ENCODE peak calls at places on chromosome 17, in nine cellular contexts. N is A549; P is lower lobe of right lung; K is adipocyte; Y is K562; O is RWPE2; R is CD8-positive, alpha-beta memory T cell; E is endodermal cell; F is heart left ventricle. S is an unnamed sample.

GRCh38 chr17:72763981-72764380 is 328.5 kb downstream of the SLC39A11 start:
- DNase-seq in Y (no peak), O (no peak), N (no peak), K (no peak), R (no peak), E (peak; percentile 88), F (no peak), P (no peak), S (no peak)

GRCh38 chr17:27457731-27458523 is 1.7 kb downstream of the KSR1 start:
- DNase-seq in K (peak; percentile 52), F (no peak), E (peak; percentile 86), N (no peak), R (no peak), P (no peak), Y (peak; percentile 35), O (no peak), S (no peak)

GRCh38 chr17:57599271-57600045 is 145.6 kb downstream of the CCDC182 start:
- DNase-seq in F (no peak), N (no peak), R (peak; percentile 38), Y (no peak), K (no peak), E (no peak), P (no peak), O (no peak), S (no peak)

GRCh38 chr17:76529643-76530488 is 7.6 kb downstream of the CYGB start:
- DNase-seq in F (peak; percentile 95), K (peak; percentile 65), R (no peak), O (no peak), N (no peak), Y (peak; percentile 89), E (peak; percentile 79), P (peak; percentile 83), S (peak; percentile 68)

GRCh38 chr17:31339906-31340661 is 18.7 kb upstream of the EVI2A start:
- DNase-seq in K (peak; percentile 70), N (no peak), F (no peak), Y (peak; percentile 85), E (no peak), O (no peak), P (no peak), R (no peak), S (no peak)

GRCh38 chr17:50149425-50150353 is 788 bp downstream of the PPP1R9B start:
- DNase-seq in P (peak; percentile 85), Y (peak; percentile 77), N (peak; percentile 76), O (peak; percentile 69), K (peak; percentile 72), R (peak; percentile 57), F (peak; percentile 64), E (peak; percentile 89), S (peak; percentile 61)

GRCh38 chr17:42241871-42242270 is 34.3 kb downstream of the STAT5B start:
- DNase-seq in K (no peak), F (no peak), O (no peak), P (no peak), N (no peak), E (no peak), R (no peak), Y (no peak), S (no peak)

GRCh38 chr17:51813784-51814174 is 344.7 kb downstream of the CA10 start:
- DNase-seq in Y (no peak), E (no peak), R (no peak), N (no peak), F (no peak), P (no peak), O (no peak), K (no peak), S (no peak)

GRCh38 chr17:78962345-78962983 is 17.3 kb downstream of the LGALS3BP start:
- DNase-seq in F (no peak), Y (no peak), E (no peak), O (no peak), P (no peak), N (peak; percentile 57), R (no peak), K (peak; percentile 12), S (no peak)

GRCh38 chr17:73954981-73955380 is 248.5 kb upstream of the RPL38 start:
- DNase-seq in N (no peak), E (peak; percentile 41), O (no peak), R (no peak), P (no peak), F (no peak), K (no peak), Y (no peak), S (no peak)

GRCh38 chr17:56178203-56178602 is 24.9 kb downstream of the ANKFN1 start:
- DNase-seq in F (no peak), P (no peak), E (no peak), O (no peak), N (no peak), R (no peak), K (no peak), Y (no peak), S (no peak)

GRCh38 chr17:652310-652709 is 62.3 kb downstream of the VPS53 start:
- DNase-seq in P (no peak), O (no peak), R (no peak), E (no peak), Y (no peak), N (no peak), K (no peak), F (peak; percentile 79), S (no peak)

GRCh38 chr17:64471440-64471839 is 22.5 kb downstream of the MILR1 start:
- DNase-seq in K (no peak), R (no peak), P (no peak), O (no peak), Y (no peak), F (no peak), N (no peak), E (peak; percentile 56), S (no peak)

DNA sequence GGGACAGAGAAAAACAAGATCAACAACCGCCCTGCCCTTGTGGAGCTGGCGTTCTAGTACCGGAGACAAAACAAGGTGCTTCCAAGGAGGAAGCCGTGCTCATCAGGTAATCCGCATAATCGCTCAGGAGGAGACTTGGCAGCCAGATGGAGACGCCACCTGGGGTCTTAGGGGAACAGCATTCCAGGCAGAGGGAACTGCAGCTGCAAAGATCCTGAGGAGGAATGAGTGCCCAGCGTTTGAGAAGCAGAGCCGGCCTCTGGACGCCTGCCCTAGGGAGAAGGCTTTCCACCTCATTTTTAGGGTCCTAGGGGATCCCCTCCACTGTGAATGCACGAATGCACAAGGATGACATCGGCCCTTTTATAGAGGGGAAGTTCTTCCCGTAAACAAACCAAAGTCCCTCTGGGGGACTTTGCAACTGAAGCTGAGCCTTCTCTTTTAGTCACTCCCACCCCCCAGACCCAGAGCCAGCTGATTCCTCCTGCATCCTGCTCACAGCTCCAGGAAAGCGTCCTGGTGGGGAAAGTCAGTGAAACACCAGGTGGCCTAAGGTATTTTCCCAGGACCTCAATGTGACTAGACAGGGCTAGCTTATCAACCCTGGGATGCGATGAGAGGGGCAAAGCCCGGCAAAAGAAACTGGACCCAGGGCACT is 13.2 kb upstream of the MPRIP start:
- DNase-seq in K (no peak), P (no peak), F (peak; percentile 6), E (peak; percentile 92), Y (no peak), O (no peak), R (no peak), N (peak; percentile 62), S (no peak)
- H3K4me1 ChIP-seq in K (peaks cover 20% of the 10 kb centered on the region), P (peaks cover 31% of the 10 kb centered on the region), F (peaks cover 15% of the 10 kb centered on the region), E (peaks cover 15% of the 10 kb centered on the region), Y (peaks cover 24% of the 10 kb centered on the region), O (peaks cover 37% of the 10 kb centered on the region), R (no peaks in the 10 kb centered on the region), N (peaks cover 90% of the 10 kb centered on the region), S (peaks cover 26% of the 10 kb centered on the region)

DNA sequence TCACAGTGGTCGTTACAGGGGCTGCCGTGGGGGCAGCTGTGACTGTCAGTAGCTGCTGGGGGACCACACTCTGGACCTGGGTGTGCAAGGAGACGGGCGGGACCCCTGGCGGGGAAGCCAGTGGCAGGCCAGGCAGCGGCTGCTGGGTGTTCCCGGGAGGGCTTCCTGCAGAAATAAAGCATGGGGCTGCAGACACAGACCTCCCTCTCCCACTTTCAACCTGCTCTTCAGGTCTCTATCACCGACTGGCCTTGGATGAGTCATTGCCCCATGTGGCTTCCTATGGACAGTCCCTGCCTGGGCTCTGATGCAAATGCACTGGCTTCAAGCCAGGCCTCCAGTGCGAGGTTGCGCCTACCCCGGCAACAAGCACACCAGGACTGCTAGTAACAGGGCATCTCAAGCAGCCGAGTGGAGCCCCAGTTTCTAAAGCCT is 17.2 kb downstream of the SREBF1 start:
- DNase-seq in P (peak; percentile 79), N (peak; percentile 89), R (no peak), E (peak; percentile 91), K (peak; percentile 55), Y (peak; percentile 88), F (peak; percentile 84), O (no peak), S (peak; percentile 85)
- H3K4me1 ChIP-seq in P (peaks cover 62% of the 10 kb centered on the region), N (peaks cover 89% of the 10 kb centered on the region), R (peaks cover 55% of the 10 kb centered on the region), E (peaks cover 16% of the 10 kb centered on the region), K (peaks cover 61% of the 10 kb centered on the region), Y (peaks cover 56% of the 10 kb centered on the region), F (peaks cover 32% of the 10 kb centered on the region), O (peaks cover 38% of the 10 kb centered on the region), S (peaks cover 33% of the 10 kb centered on the region)

DNA sequence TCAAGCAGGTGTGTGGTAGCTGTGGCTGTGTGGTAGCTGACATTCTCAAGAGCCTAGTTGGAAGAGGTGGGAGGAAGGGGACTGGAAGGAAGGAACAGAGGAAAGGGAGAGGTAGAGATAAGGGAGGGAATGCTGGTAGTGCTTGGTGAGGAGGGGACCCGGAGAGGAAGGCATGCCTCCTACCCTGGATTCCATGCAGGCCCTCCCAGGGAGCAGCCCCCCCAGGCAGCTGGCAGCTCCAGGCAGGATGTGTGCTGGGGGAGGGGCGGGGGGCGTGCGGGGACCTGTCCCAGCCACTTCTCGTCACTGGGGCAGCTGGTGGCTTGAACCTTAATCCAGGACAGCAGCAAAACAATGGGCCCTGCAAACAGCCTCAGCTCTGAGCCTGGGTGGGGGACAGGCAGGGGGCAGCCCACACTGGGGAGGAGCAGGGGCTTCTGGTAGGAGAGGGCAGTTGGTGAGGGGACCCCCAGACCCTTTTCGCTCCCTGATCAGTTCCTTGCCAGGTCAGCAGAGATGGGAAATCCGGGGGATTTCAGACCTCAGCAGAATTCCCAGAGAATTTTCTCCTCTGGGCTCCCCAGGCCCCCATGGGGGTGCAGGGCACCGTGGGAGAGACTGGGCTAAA is 27.1 kb downstream of the ARHGAP23 start:
- DNase-seq in F (no peak), E (peak; percentile 81), N (no peak), P (no peak), R (no peak), K (no peak), O (peak; percentile 49), Y (no peak), S (peak; percentile 58)
- H3K4me1 ChIP-seq in F (peaks cover 42% of the 10 kb centered on the region), E (peaks cover 39% of the 10 kb centered on the region), N (peaks cover 52% of the 10 kb centered on the region), P (peaks cover 46% of the 10 kb centered on the region), R (no peaks in the 10 kb centered on the region), K (peaks cover 17% of the 10 kb centered on the region), O (peaks cover 39% of the 10 kb centered on the region), Y (peaks cover 12% of the 10 kb centered on the region), S (peaks cover 15% of the 10 kb centered on the region)

DNA sequence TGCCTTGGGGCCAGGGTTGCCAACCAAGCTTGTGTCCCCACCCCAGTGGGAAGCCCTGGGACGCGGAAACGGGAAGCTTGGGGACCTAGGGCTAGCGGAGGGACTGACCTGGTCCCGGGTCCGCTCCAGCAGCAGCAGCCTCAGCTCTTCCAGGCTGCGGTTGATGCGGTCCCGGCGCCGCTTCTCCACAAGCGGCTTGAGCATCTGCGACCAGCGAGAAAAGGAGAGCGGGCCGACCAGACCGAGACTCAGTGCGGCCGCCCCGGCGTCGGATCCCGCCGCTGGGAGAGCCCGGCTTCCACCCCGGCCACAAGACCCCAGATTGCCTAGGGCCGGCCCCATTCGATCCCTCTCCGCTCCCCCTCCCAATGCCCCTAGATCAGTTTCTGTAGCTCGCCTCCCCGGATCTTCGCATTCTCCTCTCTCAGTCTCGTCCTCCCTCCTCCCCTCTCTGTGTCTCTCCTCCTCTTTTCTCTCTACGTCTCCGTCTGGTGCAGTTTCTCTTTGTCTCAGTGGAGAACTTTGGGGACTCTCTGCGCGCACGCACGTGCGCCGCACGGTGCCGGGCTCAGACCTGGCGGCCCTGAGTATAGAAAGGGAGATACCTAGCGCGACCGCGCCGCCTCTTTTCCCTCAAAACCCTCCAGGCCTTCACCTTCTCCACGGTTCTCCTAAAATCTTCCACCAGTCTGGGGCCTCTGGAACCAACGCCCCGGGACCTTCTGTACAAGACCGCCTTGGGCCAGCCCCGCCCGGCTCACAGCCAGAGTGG is 797 bp downstream of the HES7 start:
- DNase-seq in E (peak; percentile 83), F (no peak), O (no peak), R (peak; percentile 41), Y (peak; percentile 24), K (peak; percentile 62), P (no peak), N (peak; percentile 52), S (no peak)
- H3K4me1 ChIP-seq in E (no peaks in the 10 kb centered on the region), F (peaks cover 44% of the 10 kb centered on the region), O (peaks cover 5% of the 10 kb centered on the region), R (peaks cover 63% of the 10 kb centered on the region), Y (peaks cover 26% of the 10 kb centered on the region), K (peaks cover 54% of the 10 kb centered on the region), P (peaks cover 83% of the 10 kb centered on the region), N (peaks cover 19% of the 10 kb centered on the region), S (no peaks in the 10 kb centered on the region)

S was measured in BE2C.